ENCODE peak calls at places on chromosomes 1 and 21, in ten cellular contexts. K is smooth muscle cell of the brain vasculature; M is stimulated activated CD8-positive, alpha-beta memory T cell treated with anti-CD3 and anti-CD28 coated beads, Interleukin-15, amount 100 ng/mL, for 24 hours; A is PC-3; W is T-helper 17 cell; X is nucleus accumbens; R is brain microvascular endothelial cell; S is stimulated activated CD4-positive, alpha-beta T cell treated with anti-CD3 and anti-CD28 coated beads, Interleukin-12 subunit alpha, Interleukin-12 subunit beta, amount 100 ng/mL, for 48 hours; Y is SW480; O is G401. N is an unnamed sample.
A peak's percentile ranks its signal among the peaks of the same experiment; 100 is the strongest.

GRCh38 chr21:26843912-26844257 is 1.3 kb downstream of the ADAMTS1 start:
- DNase-seq in K (no peak), R (peak; percentile 60), Y (no peak), A (peak; percentile 55), M (no peak), S (no peak), W (no peak), O (peak; percentile 40), X (no peak), N (peak; percentile 49)

GRCh38 chr1:111131693-111132092 is 8.2 kb downstream of the DRAM2 start:
- DNase-seq in K (no peak), X (no peak), S (no peak), O (no peak), R (no peak), Y (no peak), A (no peak), W (no peak), M (no peak), N (no peak)

GRCh38 chr1:31239653-31240241 is at the start of gene NKAIN1:
- DNase-seq in W (no peak), O (peak; percentile 51), K (no peak), S (no peak), M (no peak), A (peak; percentile 22), R (no peak), Y (peak; percentile 42), X (no peak), N (peak; percentile 19)

GRCh38 chr1:231663211-231663792 is 36.7 kb downstream of the DISC1 start:
- DNase-seq in K (no peak), R (no peak), W (no peak), S (no peak), M (no peak), O (no peak), X (no peak), Y (peak; percentile 51), A (no peak), N (peak; percentile 58)

GRCh38 chr1:116433283-116434257 is 60.5 kb downstream of the ATP1A1 start:
- DNase-seq in O (peak; percentile 62), X (peak; percentile 86), R (peak; percentile 53), K (no peak), A (no peak), W (no peak), S (no peak), M (no peak), Y (peak; percentile 96), N (peak; percentile 34)

GRCh38 chr1:24865587-24865986 is 64.5 kb downstream of the RUNX3 start:
- DNase-seq in W (no peak), S (no peak), M (no peak), R (no peak), Y (no peak), A (no peak), O (no peak), X (no peak), K (no peak), N (no peak)

GRCh38 chr21:43362306-43362927 is 64.5 kb downstream of the SIK1 start:
- DNase-seq in S (peak; percentile 55), Y (no peak), A (no peak), R (peak; percentile 76), K (no peak), O (peak; percentile 55), M (peak; percentile 31), X (no peak), W (peak; percentile 75), N (peak; percentile 63)

GRCh38 chr1:29753771-29754607 is 517.7 kb downstream of the PTPRU start:
- DNase-seq in X (no peak), S (no peak), K (no peak), O (no peak), R (no peak), W (no peak), A (no peak), Y (no peak), M (no peak), N (no peak)

GRCh38 chr1:163928649-163929048 is 606.9 kb downstream of the NUF2 start:
- DNase-seq in W (no peak), Y (no peak), K (no peak), X (no peak), A (no peak), O (no peak), S (no peak), R (no peak), M (no peak), N (no peak)

GRCh38 chr1:93442276-93442675 is 5.6 kb upstream of the FNBP1L start:
- DNase-seq in X (no peak), W (no peak), O (no peak), Y (peak; percentile 83), S (no peak), A (peak; percentile 70), K (no peak), R (no peak), M (no peak), N (no peak)

GRCh38 chr1:208479435-208479834 is 235.3 kb upstream of the PLXNA2 start:
- DNase-seq in K (no peak), O (no peak), A (no peak), X (no peak), R (no peak), W (no peak), Y (no peak), S (no peak), M (no peak), N (no peak)

GRCh38 chr1:155182052-155182550 is 8.5 kb downstream of the TRIM46 start:
- DNase-seq in R (no peak), K (no peak), X (no peak), M (no peak), A (no peak), S (no peak), Y (no peak), O (peak; percentile 43), W (no peak), N (no peak)

GRCh38 chr1:86687595-86687994 is 16.8 kb upstream of the SH3GLB1 start:
- DNase-seq in M (no peak), O (no peak), R (no peak), W (no peak), K (no peak), S (no peak), X (no peak), A (peak; percentile 43), Y (peak; percentile 42), N (peak; percentile 43)

GRCh38 chr1:57489342-57490036 is 65.6 kb upstream of the DAB1 start:
- DNase-seq in W (no peak), S (no peak), X (no peak), Y (peak; percentile 63), O (no peak), R (peak; percentile 43), K (no peak), A (peak; percentile 61), M (no peak), N (peak; percentile 55)

GRCh38 chr1:206589206-206589605 is 23.1 kb downstream of the EIF2D start:
- DNase-seq in A (peak; percentile 92), X (no peak), S (no peak), M (no peak), W (no peak), K (peak; percentile 43), R (peak; percentile 86), Y (no peak), O (no peak), N (peak; percentile 94)

GRCh38 chr1:201515895-201516294 is 9.0 kb upstream of the CSRP1 start:
- DNase-seq in S (no peak), R (no peak), A (no peak), W (no peak), X (no peak), O (no peak), M (no peak), K (no peak), Y (no peak), N (no peak)

GRCh38 chr1:158177705-158178450 is 2.8 kb upstream of the CD1D start:
- DNase-seq in Y (peak; percentile 77), R (peak; percentile 79), X (peak; percentile 61), K (peak; percentile 24), O (peak; percentile 8), S (no peak), M (no peak), W (no peak), A (peak; percentile 70), N (peak; percentile 67)

GRCh38 chr1:182143825-182144661 is 82.5 kb upstream of the ZNF648 start:
- DNase-seq in W (no peak), R (no peak), A (peak; percentile 31), K (no peak), X (peak; percentile 19), Y (no peak), M (no peak), O (peak; percentile 17), S (no peak), N (peak; percentile 18)

GRCh38 chr1:2805801-2806430 is 4.4 kb upstream of the TTC34 start:
- DNase-seq in R (no peak), Y (no peak), A (no peak), W (no peak), O (no peak), X (no peak), K (no peak), S (no peak), M (no peak), N (no peak)

GRCh38 chr1:221622389-221622788 is 119.5 kb downstream of the DUSP10 start:
- DNase-seq in S (no peak), O (no peak), X (no peak), K (no peak), M (no peak), R (no peak), Y (no peak), W (no peak), A (no peak), N (no peak)

GRCh38 chr1:83060216-83060615 is 938.7 kb downstream of the TTLL7 start:
- DNase-seq in A (peak; percentile 89), Y (no peak), M (no peak), W (no peak), K (no peak), R (no peak), X (no peak), O (no peak), S (no peak), N (no peak)

GRCh38 chr1:42730988-42731387 is 9.0 kb downstream of the CLDN19 start:
- DNase-seq in R (no peak), K (no peak), A (peak; percentile 76), S (peak; percentile 54), W (no peak), X (no peak), Y (peak; percentile 42), O (no peak), M (no peak), N (no peak)

GRCh38 chr21:27519357-27519756 is 552.5 kb upstream of the ADAMTS5 start:
- DNase-seq in Y (peak; percentile 5), S (no peak), K (peak; percentile 49), R (peak; percentile 80), X (no peak), A (peak; percentile 28), M (no peak), O (no peak), W (no peak), N (peak; percentile 61)

GRCh38 chr1:9844746-9845145 is 21.0 kb upstream of the CLSTN1 start:
- DNase-seq in O (no peak), M (no peak), W (no peak), K (no peak), X (no peak), Y (no peak), A (no peak), S (no peak), R (no peak), N (no peak)

GRCh38 chr1:213015099-213016050 is at the start of gene ANGEL2:
- DNase-seq in X (peak; percentile 87), M (peak; percentile 86), W (peak; percentile 92), K (peak; percentile 97), R (peak; percentile 98), Y (peak; percentile 96), S (peak; percentile 92), A (peak; percentile 99), O (peak; percentile 97), N (peak; percentile 98)

GRCh38 chr21:25862596-25862995 is 127.8 kb downstream of the GABPA start:
- DNase-seq in R (peak; percentile 15), W (no peak), A (peak; percentile 74), X (no peak), K (no peak), Y (peak; percentile 20), M (no peak), S (no peak), O (no peak), N (peak; percentile 63)

GRCh38 chr1:14726606-14727005 is 128.1 kb downstream of the KAZN start:
- DNase-seq in W (no peak), X (no peak), O (no peak), A (no peak), M (no peak), Y (no peak), R (no peak), K (no peak), S (no peak), N (no peak)

GRCh38 chr21:43370091-43370658 is 56.8 kb downstream of the SIK1 start:
- DNase-seq in R (no peak), X (no peak), K (no peak), Y (peak; percentile 34), M (no peak), S (no peak), A (no peak), O (no peak), W (no peak), N (peak; percentile 9)

N was measured in cardiac fibroblast.